ENCODE peak calls at places on chromosomes 11 and 22, in five cellular contexts. R is HepG2, I is GM12878, N is K562, U is H1. H is an unnamed sample.

GRCh38 chr22:36220457-36220921 is 18.8 kb downstream of the APOL2 start:
- DNase-seq in N (no peak), R (no peak), U (no peak), I (no peak), H (no peak)

GRCh38 chr11:72630104-72630852 is 43.9 kb downstream of the PDE2A start:
- DNase-seq in I (no peak), U (no peak), N (no peak), R (no peak), H (no peak)

GRCh38 chr11:33089776-33090175 is 50.4 kb downstream of the TCP11L1 start:
- DNase-seq in N (no peak), U (no peak), I (no peak), R (no peak), H (no peak)

GRCh38 chr11:65166893-65167292 is 3.1 kb upstream of the SPDYC start:
- DNase-seq in U (no peak), I (no peak), N (no peak), R (no peak), H (no peak)

GRCh38 chr11:93741882-93742226 is 382 bp downstream of the C11orf54 start:
- DNase-seq in I (no peak), N (peak; percentile 54), R (peak; percentile 95), U (no peak), H (no peak)

GRCh38 chr11:125022551-125022950 is 40.6 kb upstream of the SLC37A2 start:
- DNase-seq in R (no peak), N (no peak), I (no peak), U (no peak), H (no peak)

GRCh38 chr22:33803883-33804282 is 116.4 kb downstream of the LARGE1 start:
- DNase-seq in R (no peak), I (no peak), N (no peak), U (no peak), H (no peak)

GRCh38 chr22:35589071-35589735 is 27.9 kb downstream of the MB start:
- DNase-seq in U (peak; percentile 31), I (no peak), N (no peak), R (no peak), H (no peak)

GRCh38 chr22:17492247-17492646 is 71.1 kb upstream of the SLC25A18 start:
- DNase-seq in N (no peak), U (no peak), R (no peak), I (no peak), H (no peak)

GRCh38 chr22:39133871-39134270 is 18.6 kb downstream of the CBX7 start:
- DNase-seq in U (no peak), I (no peak), R (no peak), N (no peak), H (no peak)

GRCh38 chr11:94134651-94135512 is 6.2 kb downstream of the PANX1 start:
- DNase-seq in U (no peak), R (no peak), N (peak; percentile 47), I (no peak), H (no peak)

GRCh38 chr11:12552677-12553076 is 121.5 kb upstream of the TEAD1 start:
- DNase-seq in I (no peak), U (no peak), R (no peak), N (no peak), H (no peak)

GRCh38 chr22:32534252-32535215 is 59.9 kb downstream of the FBXO7 start:
- DNase-seq in N (no peak), I (no peak), U (no peak), R (peak; percentile 87), H (no peak)

GRCh38 chr22:23180301-23180892 is at the start of gene BCR:
- DNase-seq in U (no peak), I (no peak), R (no peak), N (peak; percentile 100), H (peak; percentile 95)

GRCh38 chr11:77198440-77198849 is 70.4 kb downstream of the MYO7A start:
- DNase-seq in I (no peak), N (peak; percentile 84), U (peak; percentile 44), R (peak; percentile 41), H (peak; percentile 62)

GRCh38 chr11:90326647-90327046 is 103.8 kb upstream of the CHORDC1 start:
- DNase-seq in U (no peak), I (no peak), R (no peak), N (no peak), H (no peak)

GRCh38 chr11:18775492-18776292 is 15.9 kb downstream of the PTPN5 start:
- DNase-seq in N (peak; percentile 71), R (peak; percentile 46), U (peak; percentile 46), I (no peak), H (peak; percentile 76)

GRCh38 chr22:39556970-39557811 is 13.4 kb upstream of the CACNA1I start:
- DNase-seq in N (peak; percentile 61), U (no peak), R (no peak), I (no peak), H (peak; percentile 71)

GRCh38 chr11:102422817-102423725 is 29.5 kb downstream of the TMEM123 start:
- DNase-seq in N (no peak), R (no peak), I (no peak), U (no peak), H (no peak)

GRCh38 chr11:92357344-92357743 is 132.7 kb downstream of the FAT3 start:
- DNase-seq in U (no peak), R (peak; percentile 5), I (no peak), N (no peak), H (no peak)

GRCh38 chr11:1297576-1298473 is 11.6 kb downstream of the TOLLIP start:
- DNase-seq in I (no peak), N (no peak), U (no peak), R (no peak), H (no peak)

GRCh38 chr22:49509016-49509415 is 318.7 kb downstream of the BRD1 start:
- DNase-seq in U (no peak), N (no peak), I (no peak), R (no peak), H (no peak)

GRCh38 chr11:122983438-122984185 is 2.0 kb upstream of the BSX start:
- DNase-seq in I (no peak), R (no peak), U (no peak), N (no peak), H (peak; percentile 89)

GRCh38 chr22:26986051-26986881 is 328.9 kb downstream of the MIAT start:
- DNase-seq in U (no peak), I (no peak), N (no peak), R (no peak), H (peak; percentile 48)

GRCh38 chr11:60978546-60979380 is 7.3 kb downstream of the CD6 start:
- DNase-seq in I (peak; percentile 21), U (no peak), R (no peak), N (no peak), H (peak; percentile 58)

GRCh38 chr11:19242184-19242932 is 1.6 kb upstream of the E2F8 start:
- DNase-seq in I (no peak), U (no peak), N (no peak), R (no peak), H (no peak)

GRCh38 chr11:121024989-121025388 is 1.1 kb downstream of the TBCEL start:
- DNase-seq in N (no peak), U (no peak), R (peak; percentile 30), I (no peak), H (no peak)

GRCh38 chr11:115653926-115654325 is 149.7 kb upstream of the CADM1 start:
- DNase-seq in U (no peak), R (no peak), N (no peak), I (no peak), H (no peak)

GRCh38 chr11:61158691-61159381 is 2.4 kb downstream of the VPS37C start:
- DNase-seq in N (no peak), U (no peak), I (no peak), R (no peak), H (no peak)

GRCh38 chr11:130212431-130212961 is 52.9 kb downstream of the ST14 start:
- DNase-seq in N (no peak), I (no peak), R (no peak), U (no peak), H (peak; percentile 41)

GRCh38 chr11:14620027-14620511 is 23.5 kb upstream of the PDE3B start:
- DNase-seq in N (no peak), R (peak; percentile 93), U (no peak), I (no peak), H (no peak)

GRCh38 chr11:121535122-121535796 is 82.5 kb upstream of the SORL1-AS1 start:
- DNase-seq in R (no peak), U (no peak), N (no peak), I (no peak), H (no peak)

GRCh38 chr22:29300807-29301601 is 5.4 kb upstream of the GAS2L1 start:
- DNase-seq in I (no peak), R (no peak), U (no peak), N (no peak), H (peak; percentile 16)
- TF ChIP-seq RFX5 in I (no peak), R (no peak), U (no peak), N (no peak), H (no peak)

GRCh38 chr11:128492903-128493569 is 94.3 kb downstream of the ETS1 start:
- DNase-seq in U (no peak), R (no peak), I (no peak), N (no peak), H (no peak)
- TF ChIP-seq USF2 in U (no peak), R (no peak), I (no peak), N (no peak), H (no peak)

DNA sequence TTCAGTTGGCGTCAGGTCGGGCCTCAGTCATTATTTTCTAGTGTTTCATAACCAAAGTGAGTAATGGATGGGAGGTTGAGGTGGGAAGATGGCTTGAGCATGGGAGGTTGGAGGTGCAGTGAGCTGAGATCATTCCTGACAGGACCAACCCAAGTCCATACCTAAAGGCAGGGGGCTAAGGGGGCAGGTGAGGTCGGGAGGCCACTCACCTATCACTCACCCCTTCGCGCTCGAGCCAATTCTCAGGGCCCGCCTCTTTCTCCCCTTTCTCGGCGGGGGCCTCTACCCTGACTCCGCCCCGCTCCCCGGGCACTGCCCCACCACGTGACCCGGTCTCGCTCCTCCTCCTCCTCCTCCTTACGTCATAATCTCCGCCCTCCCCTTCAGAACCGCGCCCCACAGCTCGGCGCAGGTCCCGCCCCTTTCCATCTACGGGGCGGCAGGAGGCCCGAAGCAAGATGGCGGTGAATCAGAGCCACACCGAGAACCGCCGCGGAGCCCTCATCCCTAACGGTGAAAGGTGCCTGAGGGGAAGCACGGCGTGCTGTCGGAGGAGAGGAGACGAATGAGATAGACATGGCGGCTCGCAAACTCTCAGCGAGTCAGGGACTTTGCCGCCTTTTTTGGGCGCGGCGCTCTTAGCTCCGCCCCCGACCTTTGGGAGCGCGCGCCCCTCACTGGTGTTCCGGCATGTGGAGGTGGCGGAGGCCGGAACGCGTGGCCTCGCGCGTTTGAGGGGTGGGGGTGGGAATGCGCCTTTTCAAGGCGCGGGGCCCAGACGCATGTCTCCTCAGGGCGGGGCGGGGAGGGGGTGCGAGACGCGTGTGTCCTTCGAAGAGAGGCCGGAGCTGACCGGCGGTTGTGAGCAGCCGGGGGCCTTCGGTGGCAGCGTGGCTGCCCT is at the start of gene WBP2NL:
- DNase-seq in U (no peak), R (no peak), N (peak; percentile 66), I (peak; percentile 58), H (peak; percentile 89)
- TF ChIP-seq POLR2AphosphoS5 in U (no peak), R (no peak), N (no peak), I (peak; percentile 76), H (no peak)

GRCh38 chr22:45554861-45555260 is 52.2 kb downstream of the FBLN1 start:
- DNase-seq in U (no peak), I (no peak), N (no peak), R (no peak), H (no peak)

GRCh38 chr22:45552017-45552411 is 49.3 kb downstream of the FBLN1 start:
- DNase-seq in U (no peak), I (no peak), N (no peak), R (no peak), H (no peak)

GRCh38 chr22:45554040-45554406 is 51.3 kb downstream of the FBLN1 start:
- DNase-seq in U (no peak), N (peak; percentile 27), R (no peak), I (no peak), H (peak; percentile 59)

GRCh38 chr22:45552580-45553332 is 50.1 kb downstream of the FBLN1 start:
- DNase-seq in U (no peak), N (no peak), R (no peak), I (no peak), H (peak; percentile 55)

GRCh38 chr22:45553333-45554039 is 50.8 kb downstream of the FBLN1 start:
- DNase-seq in U (peak; percentile 51), R (peak; percentile 73), N (peak; percentile 69), I (no peak), H (peak; percentile 95)
- TF ChIP-seq RFX5 in U (no peak), R (no peak), N (no peak), I (no peak), H (no peak)